ENCODE peak calls at places on chromosomes 1 and 21, in four cellular contexts. A is RWPE1, I is mucosa of descending colon, G is chondrocyte. X is an unnamed sample.

GRCh38 chr1:18901952-18902522 is 318 bp downstream of the ALDH4A1 start:
- DNase-seq in A (peak; percentile 36), I (no peak), G (peak; percentile 90), X (no peak)

GRCh38 chr1:156146749-156147405 is 6.5 kb upstream of the SEMA4A start:
- DNase-seq in G (no peak), A (no peak), I (no peak), X (no peak)

GRCh38 chr1:112625696-112626095 is 6.1 kb downstream of the CAPZA1 start:
- DNase-seq in I (no peak), A (no peak), G (no peak), X (no peak)

GRCh38 chr1:26276432-26276838 is 3.5 kb upstream of the SH3BGRL3 start:
- DNase-seq in A (no peak), I (no peak), G (peak; percentile 68), X (no peak)

GRCh38 chr1:167463055-167463454 is 55.3 kb downstream of the CD247 start:
- DNase-seq in G (no peak), I (no peak), A (no peak), X (no peak)

GRCh38 chr1:214518387-214518786 is 33.0 kb downstream of the PTPN14 start:
- DNase-seq in A (no peak), I (no peak), G (no peak), X (no peak)

GRCh38 chr1:168082008-168082876 is 54.5 kb downstream of the GPR161 start:
- DNase-seq in G (no peak), I (peak; percentile 82), A (peak; percentile 72), X (peak; percentile 73)

GRCh38 chr1:24094554-24094953 is 17.4 kb downstream of the MYOM3 start:
- DNase-seq in I (no peak), A (no peak), G (no peak), X (no peak)

GRCh38 chr21:38306833-38307232 is 50.0 kb downstream of the KCNJ15 start:
- DNase-seq in A (no peak), I (no peak), G (no peak), X (no peak)

GRCh38 chr1:2103266-2103900 is 53.2 kb downstream of the PRKCZ start:
- DNase-seq in G (peak; percentile 63), I (no peak), A (no peak), X (peak; percentile 9)

GRCh38 chr1:247337961-247338360 is 6.3 kb upstream of the ZNF496 start:
- DNase-seq in A (no peak), I (no peak), G (no peak), X (no peak)

DNA sequence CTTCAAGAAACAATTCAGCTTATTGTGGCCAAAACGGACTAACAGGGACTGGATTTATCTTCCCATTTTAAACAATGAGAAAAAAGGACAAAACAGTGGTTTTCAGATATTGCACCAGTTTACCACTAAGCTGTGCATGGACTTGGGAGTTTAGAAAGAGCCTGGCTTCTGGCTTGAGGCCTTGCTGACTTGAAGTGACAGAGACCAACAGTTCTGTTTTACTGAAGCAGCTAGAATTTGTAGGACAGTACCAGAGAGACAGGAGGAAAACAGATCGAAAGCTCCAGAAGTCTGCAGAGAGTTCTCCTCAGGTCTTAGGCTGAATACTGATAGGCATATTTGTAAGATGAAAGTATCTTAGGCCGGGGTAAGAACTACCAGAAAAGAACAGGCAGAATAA is 20.5 kb downstream of the FCRL4 start:
- DNase-seq in I (no peak), A (no peak), G (no peak), X (no peak)
- TF ChIP-seq CTCF in I (no peak), A (no peak), G (no peak), X (no peak)

DNA sequence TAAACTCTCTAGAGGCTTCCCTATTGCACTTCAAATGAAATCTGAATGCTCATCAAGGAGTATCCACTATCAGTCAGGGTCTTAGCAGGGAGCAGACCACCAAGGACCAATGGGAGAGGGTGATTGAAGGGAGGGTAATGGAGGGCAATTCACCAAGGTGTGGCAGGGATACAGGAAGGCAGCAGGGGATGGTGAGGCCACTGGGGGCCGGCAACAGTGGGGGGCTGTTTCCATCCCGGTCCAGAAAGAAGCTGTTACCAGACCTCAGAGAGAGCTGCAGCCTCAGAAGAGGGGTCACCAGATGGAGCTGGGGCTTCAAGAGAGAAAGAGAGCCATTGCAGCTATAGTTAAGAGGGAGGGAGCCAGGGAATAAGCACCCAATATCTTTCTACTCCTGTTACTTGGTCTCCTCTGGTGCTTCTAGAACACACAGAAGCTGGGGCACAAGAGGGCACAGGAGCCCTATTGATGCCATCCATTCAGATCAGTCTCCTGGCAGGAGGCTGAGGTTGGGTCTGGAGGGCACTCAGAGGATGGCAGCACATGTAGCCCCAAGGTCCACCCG is 417.6 kb downstream of the PTPRU start:
- DNase-seq in G (no peak), I (no peak), A (no peak), X (peak; percentile 18)
- TF ChIP-seq CTCF in G (no peak), I (no peak), A (no peak), X (no peak)

GRCh38 chr1:58933599-58933926 is 149.7 kb upstream of the JUN start:
- DNase-seq in I (no peak), G (no peak), A (no peak), X (no peak)
- TF ChIP-seq CTCF in I (no peak), G (peak; percentile 46), A (no peak), X (no peak)

DNA sequence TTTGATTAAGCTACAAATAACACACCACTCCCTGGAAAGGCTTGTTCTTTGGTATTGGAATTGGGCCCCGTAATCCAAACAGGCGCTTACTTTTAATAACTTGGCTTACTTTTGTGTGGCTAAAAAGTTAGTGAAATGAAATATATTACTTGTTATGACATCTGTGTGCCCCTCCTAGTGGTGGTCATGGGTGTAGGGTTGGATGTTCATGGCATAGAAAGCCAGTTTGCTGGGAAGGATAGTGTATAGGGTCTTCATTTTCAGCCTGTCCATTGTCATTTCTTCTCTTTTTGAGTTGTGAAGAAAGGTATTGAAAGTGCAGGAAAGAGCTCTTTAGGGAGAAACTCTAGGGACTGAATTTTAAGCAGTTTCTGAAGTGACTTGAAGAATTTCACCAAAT is 5.9 kb downstream of the CDC14A start:
- DNase-seq in I (no peak), G (no peak), A (no peak), X (no peak)
- TF ChIP-seq CTCF in I (no peak), G (peak; percentile 74), A (no peak), X (peak; percentile 17)

GRCh38 chr1:234610061-234610581 is at the start of gene IRF2BP2:
- DNase-seq in G (no peak), I (peak; percentile 86), A (peak; percentile 86), X (peak; percentile 78)
- TF ChIP-seq CTCF in G (no peak), I (no peak), A (no peak), X (no peak)

GRCh38 chr1:198357937-198358336 is 182.5 kb downstream of the ATP6V1G3 start:
- DNase-seq in G (no peak), A (no peak), I (no peak), X (no peak)

GRCh38 chr1:198363752-198364151 is 176.7 kb downstream of the ATP6V1G3 start:
- DNase-seq in G (no peak), I (no peak), A (no peak), X (no peak)

GRCh38 chr1:198361373-198361772 is 179.1 kb downstream of the ATP6V1G3 start:
- DNase-seq in G (no peak), A (no peak), I (no peak), X (no peak)

GRCh38 chr1:198364471-198364870 is 176.0 kb downstream of the ATP6V1G3 start:
- DNase-seq in G (no peak), I (no peak), A (no peak), X (no peak)

DNA sequence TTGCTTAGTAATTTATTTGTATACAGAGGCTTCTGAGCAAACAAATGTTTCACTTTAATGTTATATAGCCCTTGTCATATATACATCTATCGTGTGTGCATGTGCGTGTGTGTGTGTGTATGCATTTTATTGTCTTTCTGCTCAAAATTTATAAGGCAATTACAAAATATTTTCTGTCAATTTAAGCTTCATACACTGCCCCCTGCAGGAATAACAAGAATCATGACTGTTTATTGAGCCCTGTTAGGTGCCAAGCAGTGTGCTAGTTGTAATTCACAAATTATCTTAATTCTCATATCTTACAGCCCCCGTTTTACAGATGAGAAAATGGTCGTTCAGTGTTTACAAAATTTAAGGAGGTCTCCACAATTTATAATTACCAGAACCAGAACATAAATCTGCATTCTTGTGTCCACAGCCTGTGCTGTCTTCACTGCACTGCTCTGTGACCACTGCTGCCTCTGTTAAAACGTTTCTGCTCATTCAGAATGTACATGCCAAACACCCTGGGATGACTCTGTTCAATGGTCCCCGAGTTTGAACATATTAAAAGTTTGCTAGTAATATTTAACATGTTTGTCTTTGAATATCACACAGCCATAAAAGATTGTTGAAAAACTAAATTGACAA is 181.3 kb downstream of the ATP6V1G3 start:
- DNase-seq in A (no peak), I (peak; percentile 14), G (no peak), X (no peak)
- TF ChIP-seq CTCF in A (no peak), I (no peak), G (peak; percentile 72), X (peak; percentile 55)

GRCh38 chr1:217331698-217332097 is 299.2 kb downstream of the GPATCH2 start:
- DNase-seq in A (no peak), G (no peak), I (no peak), X (no peak)

GRCh38 chr1:217336724-217337123 is 294.2 kb downstream of the GPATCH2 start:
- DNase-seq in A (no peak), I (no peak), G (no peak), X (no peak)

GRCh38 chr1:217332426-217333065 is 298.3 kb downstream of the GPATCH2 start:
- DNase-seq in A (no peak), G (no peak), I (no peak), X (no peak)

DNA sequence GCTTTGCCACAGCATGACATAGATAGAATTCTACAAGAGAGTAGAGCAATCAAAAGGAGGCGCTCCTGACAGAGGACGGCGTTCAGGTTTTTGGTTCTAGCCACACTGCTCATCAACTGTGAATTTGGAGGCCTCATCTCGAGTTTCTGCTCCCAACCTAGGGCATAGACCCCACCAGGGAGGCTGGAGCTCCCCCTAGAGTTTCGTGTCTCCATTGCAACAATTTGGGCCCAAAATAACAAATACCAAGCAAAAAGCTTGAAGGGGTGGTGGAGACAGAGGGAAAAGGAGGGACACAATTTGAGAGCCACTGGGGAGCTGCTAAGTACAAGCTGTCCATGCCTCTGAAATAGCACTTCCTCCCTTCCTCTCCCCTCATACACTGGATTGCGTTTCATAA is 297.0 kb downstream of the GPATCH2 start:
- DNase-seq in G (no peak), A (peak; percentile 55), I (peak; percentile 11), X (no peak)
- TF ChIP-seq CTCF in G (peak; percentile 71), A (no peak), I (no peak), X (no peak)

GRCh38 chr1:53622531-53622930 is 116.4 kb downstream of the GLIS1 start:
- DNase-seq in I (no peak), A (no peak), G (peak; percentile 26), X (no peak)
- TF ChIP-seq CTCF in I (no peak), A (no peak), G (peak; percentile 25), X (no peak)

GRCh38 chr1:180269848-180270766 is 40.0 kb downstream of the LHX4 start:
- DNase-seq in G (peak; percentile 47), I (peak; percentile 84), A (no peak), X (no peak)
- TF ChIP-seq CTCF in G (peak; percentile 41), I (peak; percentile 13), A (no peak), X (peak; percentile 19)